ENCODE peak calls at places on chromosomes 2 and 18, in five cellular contexts. N is tibial artery, F is lower leg skin, C is A549, I is epithelial cell of proximal tubule. V is an unnamed sample.

GRCh38 chr2:11659866-11660265 is 10.1 kb downstream of the NTSR2 start:
- DNase-seq in N (no peak), F (no peak), C (no peak), I (no peak), V (no peak)

GRCh38 chr2:120778244-120778643 is 42.6 kb downstream of the GLI2 start:
- DNase-seq in N (no peak), F (no peak), C (no peak), I (no peak), V (no peak)

GRCh38 chr2:18117592-18117991 is 239.1 kb downstream of the KCNS3 start:
- DNase-seq in N (no peak), F (no peak), C (no peak), I (peak; percentile 22), V (no peak)

GRCh38 chr2:100397117-100397860 is 20.2 kb downstream of the CHST10 start:
- DNase-seq in N (no peak), F (no peak), C (no peak), I (no peak), V (no peak)

GRCh38 chr2:9991221-9991620 is 39.7 kb downstream of the GRHL1 start:
- DNase-seq in N (no peak), F (no peak), C (no peak), I (no peak), V (no peak)

GRCh38 chr2:189579585-189579984 is 1.0 kb downstream of the SLC40A1 start:
- DNase-seq in N (no peak), F (no peak), C (no peak), I (peak; percentile 54), V (no peak)

GRCh38 chr2:220913384-220913783 is 658.7 kb downstream of the EPHA4 start:
- DNase-seq in N (no peak), F (no peak), C (no peak), I (no peak), V (no peak)

GRCh38 chr2:197145471-197146056 is 165.0 kb downstream of the ANKRD44 start:
- DNase-seq in N (no peak), F (no peak), C (no peak), I (no peak), V (no peak)

GRCh38 chr18:58831610-58832009 is 33.1 kb upstream of the ZNF532 start:
- DNase-seq in N (no peak), F (no peak), C (no peak), I (no peak), V (no peak)

GRCh38 chr2:205706769-205707375 is 24.6 kb downstream of the NRP2 start:
- DNase-seq in N (peak; percentile 68), F (no peak), C (no peak), I (peak; percentile 74), V (no peak)

GRCh38 chr2:205496777-205497176 is 185.5 kb upstream of the NRP2 start:
- DNase-seq in N (no peak), F (no peak), C (no peak), I (no peak), V (no peak)

GRCh38 chr2:11672404-11672803 is 2.4 kb upstream of the NTSR2 start:
- DNase-seq in N (no peak), F (no peak), C (no peak), I (no peak), V (no peak)

GRCh38 chr2:195486987-195487644 is 169.9 kb upstream of the SLC39A10 start:
- DNase-seq in N (no peak), F (no peak), C (peak; percentile 24), I (peak; percentile 13), V (no peak)

GRCh38 chr2:127675335-127676261 is at the start of gene LIMS2:
- DNase-seq in N (peak; percentile 46), F (no peak), C (peak; percentile 49), I (no peak), V (no peak)
- TF ChIP-seq CTCF in N (peak; percentile 5), F (no peak), C (peak; percentile 29), I (peak; percentile 18), V (no peak)

DNA sequence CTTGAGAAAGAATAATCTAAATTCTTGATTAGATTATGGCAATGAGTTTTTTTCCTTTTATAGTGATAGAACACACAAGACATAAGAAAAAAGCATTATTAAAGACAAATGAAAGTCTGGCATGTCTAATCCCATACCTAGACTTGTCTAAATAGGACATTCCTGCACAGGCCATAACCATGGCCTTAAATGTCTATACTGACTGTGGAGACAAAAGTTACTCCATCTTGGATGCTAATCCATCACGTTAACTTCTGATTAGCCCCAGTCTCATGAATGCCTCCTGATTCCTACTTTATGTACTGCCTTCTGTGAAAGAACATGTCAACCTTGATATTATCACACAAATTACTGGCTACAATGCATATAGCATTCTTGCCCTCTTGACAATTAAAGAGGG is 23.6 kb downstream of the ORC2 start:
- DNase-seq in N (no peak), F (no peak), C (no peak), I (no peak), V (no peak)
- TF ChIP-seq CTCF in N (no peak), F (no peak), C (no peak), I (no peak), V (no peak)

GRCh38 chr18:65725421-65726050 is 25.3 kb upstream of the CDH7 start:
- DNase-seq in N (no peak), F (no peak), C (no peak), I (no peak), V (no peak)
- TF ChIP-seq CTCF in N (peak; percentile 5), F (no peak), C (peak; percentile 58), I (peak; percentile 55), V (no peak)

GRCh38 chr2:159968282-159968900 is 94.0 kb downstream of the PLA2R1 start:
- DNase-seq in N (no peak), F (no peak), C (peak; percentile 18), I (no peak), V (no peak)
- TF ChIP-seq CTCF in N (peak; percentile 49), F (no peak), C (peak; percentile 70), I (peak; percentile 63), V (no peak)

GRCh38 chr2:217947341-217948316 is 55.2 kb downstream of the TNS1 start:
- DNase-seq in N (no peak), F (no peak), C (no peak), I (no peak), V (no peak)
- TF ChIP-seq CTCF in N (no peak), F (no peak), C (no peak), I (peak; percentile 48), V (no peak)

GRCh38 chr18:74116628-74117554 is 30.7 kb downstream of the FBXO15 start:
- DNase-seq in N (no peak), F (no peak), C (no peak), I (peak; percentile 3), V (no peak)
- TF ChIP-seq CTCF in N (peak; percentile 55), F (no peak), C (peak; percentile 40), I (peak; percentile 78), V (no peak)

GRCh38 chr18:63443820-63444219 is 21.5 kb upstream of the VPS4B start:
- DNase-seq in N (no peak), F (no peak), C (no peak), I (no peak), V (no peak)
- TF ChIP-seq CTCF in N (no peak), F (no peak), C (no peak), I (no peak), V (no peak)

GRCh38 chr2:45578056-45578843 is 32.8 kb downstream of the SRBD1 start:
- DNase-seq in N (no peak), F (no peak), C (peak; percentile 15), I (no peak), V (no peak)
- TF ChIP-seq CTCF in N (peak; percentile 16), F (no peak), C (peak; percentile 36), I (peak; percentile 44), V (no peak)